ENCODE peak calls at places on chromosomes 7 and 10, in four cellular contexts. P is hepatic stellate cell, R is ELR, X is germinal center. L is an unnamed sample.

GRCh38 chr10:31319602-31320178 is 674 bp downstream of the ZEB1 start:
- DNase-seq in P (no peak), R (no peak), X (peak), L (peak)

GRCh38 chr7:2821842-2822507 is 22.1 kb downstream of the GNA12 start:
- DNase-seq in X (peak), P (peak), R (peak), L (peak)

GRCh38 chr10:59337254-59337653 is 25.1 kb downstream of the FAM13C start:
- DNase-seq in P (peak), R (no peak), X (no peak), L (peak)

GRCh38 chr7:13092708-13093005 is 405.2 kb downstream of the ARL4A start:
- DNase-seq in X (no peak), R (no peak), P (no peak), L (no peak)

GRCh38 chr10:50291261-50291850 is 40.0 kb upstream of the ASAH2 start:
- DNase-seq in R (peak), X (no peak), P (no peak), L (no peak)

GRCh38 chr10:48390005-48390871 is 83.8 kb downstream of the MAPK8 start:
- DNase-seq in X (no peak), P (no peak), R (no peak), L (no peak)

GRCh38 chr10:23408330-23408976 is 30.4 kb upstream of the OTUD1 start:
- DNase-seq in P (no peak), X (no peak), R (peak), L (peak)

GRCh38 chr7:135771961-135772638 is 23.5 kb upstream of the FAM180A start:
- DNase-seq in X (no peak), P (peak), R (peak), L (no peak)

GRCh38 chr10:63586048-63586447 is 64.8 kb downstream of the REEP3 start:
- DNase-seq in X (no peak), P (no peak), R (no peak), L (no peak)

GRCh38 chr7:152925412-152926147 is 166.0 kb downstream of the ACTR3B start:
- DNase-seq in X (no peak), P (no peak), R (no peak), L (no peak)

GRCh38 chr7:100588438-100588837 is 2.3 kb downstream of the FBXO24 start:
- DNase-seq in X (no peak), R (peak), P (no peak), L (no peak)

GRCh38 chr7:129231666-129232065 is 6.8 kb downstream of the AHCYL2 start:
- DNase-seq in R (no peak), X (no peak), P (no peak), L (no peak)

GRCh38 chr10:1657500-1657899 is 79.8 kb downstream of the ADARB2 start:
- DNase-seq in R (no peak), P (no peak), X (no peak), L (no peak)

GRCh38 chr10:13340068-13340467 is 8.0 kb downstream of the SEPHS1 start:
- DNase-seq in R (no peak), X (no peak), P (no peak), L (no peak)

GRCh38 chr7:111735661-111736323 is 173.5 kb upstream of the IMMP2L start:
- DNase-seq in X (peak), P (peak), R (peak), L (peak)

GRCh38 chr7:155224116-155224811 is 73.4 kb upstream of the INSIG1 start:
- DNase-seq in X (no peak), R (no peak), P (no peak), L (no peak)

GRCh38 chr10:95767884-95768556 is 12.1 kb downstream of the ENTPD1 start:
- DNase-seq in P (no peak), X (no peak), R (peak), L (no peak)

GRCh38 chr7:105759670-105760548 is 116.5 kb downstream of the ATXN7L1 start:
- DNase-seq in X (no peak), R (peak), P (peak), L (peak)

GRCh38 chr10:5404188-5405041 is at the start of gene TUBAL3:
- DNase-seq in P (no peak), X (no peak), R (peak), L (no peak)

GRCh38 chr7:153193144-153193595 is 433.6 kb downstream of the ACTR3B start:
- DNase-seq in P (no peak), X (peak), R (peak), L (no peak)

GRCh38 chr10:76649723-76650127 is 987.9 kb downstream of the KCNMA1 start:
- DNase-seq in X (no peak), R (peak), P (peak), L (peak)

GRCh38 chr10:111108441-111108840 is 31.6 kb downstream of the ADRA2A start:
- DNase-seq in R (no peak), P (no peak), X (no peak), L (no peak)

GRCh38 chr10:112209534-112210200 is 26.1 kb upstream of the GPAM start:
- DNase-seq in X (no peak), P (no peak), R (peak), L (no peak)

GRCh38 chr7:44372560-44373417 is 47.4 kb upstream of the CAMK2B start:
- DNase-seq in P (no peak), X (no peak), R (peak), L (no peak)

GRCh38 chr10:133125901-133126300 is 34.1 kb upstream of the KNDC1 start:
- DNase-seq in R (no peak), X (no peak), P (no peak), L (no peak)

L was measured in AG08396.